ENCODE peak calls at places on chromosome 10, in four cellular contexts. Y is astrocyte of the hippocampus, J is ELR, U is A549. N is an unnamed sample.

GRCh38 chr10:122147731-122148130 is 123.4 kb upstream of the BTBD16 start:
- DNase-seq in U (no peak), Y (peak), J (no peak), N (no peak)

GRCh38 chr10:48404646-48405045 is 98.2 kb downstream of the MAPK8 start:
- DNase-seq in U (no peak), J (no peak), Y (no peak), N (no peak)

GRCh38 chr10:75530337-75530736 is 98.9 kb downstream of the LRMDA start:
- DNase-seq in U (peak), Y (peak), J (peak), N (no peak)

GRCh38 chr10:10160821-10161312 is 856.8 kb upstream of the CELF2 start:
- DNase-seq in J (no peak), Y (no peak), U (no peak), N (no peak)

GRCh38 chr10:51397695-51398094 is 301.7 kb downstream of the CSTF2T start:
- DNase-seq in Y (peak), U (no peak), J (peak), N (peak)

GRCh38 chr10:75099952-75100763 is 11.3 kb upstream of the SAMD8 start:
- DNase-seq in J (peak), U (peak), Y (peak), N (peak)

GRCh38 chr10:102504179-102504975 is 605 bp downstream of the SUFU start:
- DNase-seq in Y (peak), J (peak), U (no peak), N (peak)

GRCh38 chr10:100735345-100736143 is 9.8 kb upstream of the PAX2 start:
- DNase-seq in U (no peak), J (no peak), Y (no peak), N (no peak)

GRCh38 chr10:509361-510102 is 179.9 kb downstream of the DIP2C start:
- DNase-seq in U (no peak), J (no peak), Y (no peak), N (no peak)

GRCh38 chr10:34112431-34112830 is 702.7 kb downstream of the PARD3 start:
- DNase-seq in U (no peak), Y (no peak), J (no peak), N (no peak)

GRCh38 chr10:130721971-130722370 is 585.8 kb downstream of the GLRX3 start:
- DNase-seq in Y (no peak), U (no peak), J (no peak), N (no peak)

GRCh38 chr10:5738427-5738826 is 53.8 kb downstream of the TASOR2 start:
- DNase-seq in U (no peak), J (no peak), Y (no peak), N (no peak)

GRCh38 chr10:71456631-71457030 is 59.9 kb downstream of the CDH23 start:
- DNase-seq in U (no peak), Y (no peak), J (no peak), N (no peak)

GRCh38 chr10:21750424-21750823 is 216.4 kb downstream of the MLLT10 start:
- DNase-seq in Y (no peak), U (no peak), J (no peak), N (no peak)

GRCh38 chr10:88337134-88337533 is 246.0 kb downstream of the RNLS start:
- DNase-seq in U (no peak), Y (no peak), J (no peak), N (no peak)

GRCh38 chr10:11609492-11610093 is 1.9 kb downstream of the USP6NL start:
- DNase-seq in U (no peak), Y (peak), J (peak), N (no peak)

GRCh38 chr10:37495415-37495814 is 362.0 kb downstream of the ZNF248 start:
- DNase-seq in J (no peak), U (no peak), Y (no peak), N (peak)

GRCh38 chr10:32379314-32379949 is 32.5 kb upstream of the EPC1 start:
- DNase-seq in Y (peak), J (peak), U (no peak), N (peak)

GRCh38 chr10:109743141-109744120 is 179.9 kb downstream of the XPNPEP1 start:
- DNase-seq in J (peak), U (no peak), Y (no peak), N (no peak)

GRCh38 chr10:70648427-70648826 is 23.9 kb upstream of the ADAMTS14 start:
- DNase-seq in Y (no peak), U (no peak), J (peak), N (no peak)

GRCh38 chr10:52077796-52078195 is 236.3 kb upstream of the DKK1 start:
- DNase-seq in Y (no peak), U (no peak), J (no peak), N (no peak)

GRCh38 chr10:75434292-75434691 is 2.9 kb downstream of the LRMDA start:
- DNase-seq in U (no peak), Y (no peak), J (peak), N (no peak)

GRCh38 chr10:62651341-62651740 is 153.2 kb upstream of the ADO start:
- DNase-seq in J (peak), U (no peak), Y (peak), N (peak)

GRCh38 chr10:1169186-1169885 is 113.2 kb downstream of the WDR37 start:
- DNase-seq in Y (no peak), U (no peak), J (no peak), N (no peak)

GRCh38 chr10:93475871-93476270 is 6.3 kb downstream of the MYOF start:
- DNase-seq in J (peak), Y (peak), U (peak), N (no peak)

GRCh38 chr10:130935051-130935450 is 376.5 kb downstream of the TCERG1L start:
- DNase-seq in J (no peak), Y (peak), U (no peak), N (no peak)

GRCh38 chr10:102652170-102652926 is 8.1 kb downstream of the TRIM8 start:
- DNase-seq in J (no peak), U (no peak), Y (no peak), N (no peak)

GRCh38 chr10:19549503-19549902 is 266.7 kb upstream of the PLXDC2 start:
- DNase-seq in J (no peak), Y (no peak), U (no peak), N (no peak)

GRCh38 chr10:86356306-86356705 is 10.3 kb downstream of the GRID1 start:
- DNase-seq in U (no peak), J (no peak), Y (no peak), N (no peak)

GRCh38 chr10:22712959-22713852 is 1.2 kb downstream of the PIP4K2A start:
- DNase-seq in U (no peak), J (peak), Y (peak), N (peak)

GRCh38 chr10:87861566-87861952 is 1.8 kb downstream of the KLLN start:
- DNase-seq in J (peak), U (no peak), Y (peak), N (no peak)

GRCh38 chr10:29240991-29241660 is 47.7 kb upstream of the LYZL1 start:
- DNase-seq in Y (peak), U (no peak), J (no peak), N (no peak)

GRCh38 chr10:123808873-123809272 is 82.7 kb downstream of the CPXM2 start:
- DNase-seq in J (peak), Y (no peak), U (no peak), N (peak)

GRCh38 chr10:131175891-131176290 is 135.6 kb downstream of the TCERG1L start:
- DNase-seq in Y (no peak), J (no peak), U (no peak), N (no peak)

GRCh38 chr10:59109826-59110225 is 66.6 kb upstream of the PHYHIPL start:
- DNase-seq in J (no peak), U (no peak), Y (peak), N (no peak)

GRCh38 chr10:74079028-74079913 is 71.4 kb downstream of the AP3M1 start:
- DNase-seq in Y (no peak), J (peak), U (no peak), N (peak)

N was measured in myocyte.